ENCODE peak calls at places on chromosomes 16 and 17, in seven cellular contexts. One of them, this sample, is unnamed.
A peak's percentile ranks its signal among the peaks of the same experiment; 100 is the strongest.

GRCh38 chr17:11324846-11325420 is 83.9 kb downstream of the SHISA6 start:
- DNase-seq in A172: no peak
- DNase-seq in D341Med: no peak
- DNase-seq in stimulated activated CD4-positive, alpha-beta T cell treated with anti-CD3 and anti-CD28 coated beads, Interleukin-1b, Interleukin-23, amount 100 ng/mL, for 24 hours: no peak
- DNase-seq in stimulated activated CD8-positive, alpha-beta memory T cell treated with anti-CD3 and anti-CD28 coated beads, Interleukin-7, amount 100 ng/mL, for 1 hour: no peak
- DNase-seq in H9: peak; percentile 15
- DNase-seq in activated T-cell treated with anti-CD3 and anti-CD28 coated beads, Interleukin-2, amount 50 U/mL, for 72 hours: no peak
- DNase-seq in this sample: no peak

GRCh38 chr17:47276868-47277267 is 23.2 kb downstream of the ITGB3 start:
- DNase-seq in A172: no peak
- DNase-seq in D341Med: no peak
- DNase-seq in stimulated activated CD4-positive, alpha-beta T cell treated with anti-CD3 and anti-CD28 coated beads, Interleukin-1b, Interleukin-23, amount 100 ng/mL, for 24 hours: no peak
- DNase-seq in stimulated activated CD8-positive, alpha-beta memory T cell treated with anti-CD3 and anti-CD28 coated beads, Interleukin-7, amount 100 ng/mL, for 1 hour: no peak
- DNase-seq in H9: peak; percentile 77
- DNase-seq in activated T-cell treated with anti-CD3 and anti-CD28 coated beads, Interleukin-2, amount 50 U/mL, for 72 hours: no peak
- DNase-seq in this sample: peak; percentile 89

GRCh38 chr17:43608313-43608712 is 53.4 kb downstream of the MEOX1 start:
- DNase-seq in A172: peak; percentile 80
- DNase-seq in D341Med: no peak
- DNase-seq in stimulated activated CD4-positive, alpha-beta T cell treated with anti-CD3 and anti-CD28 coated beads, Interleukin-1b, Interleukin-23, amount 100 ng/mL, for 24 hours: peak; percentile 11
- DNase-seq in stimulated activated CD8-positive, alpha-beta memory T cell treated with anti-CD3 and anti-CD28 coated beads, Interleukin-7, amount 100 ng/mL, for 1 hour: no peak
- DNase-seq in H9: no peak
- DNase-seq in activated T-cell treated with anti-CD3 and anti-CD28 coated beads, Interleukin-2, amount 50 U/mL, for 72 hours: peak; percentile 74
- DNase-seq in this sample: peak; percentile 38

GRCh38 chr17:75146597-75146996 is 7.7 kb downstream of the JPT1 start:
- DNase-seq in A172: no peak
- DNase-seq in D341Med: no peak
- DNase-seq in stimulated activated CD4-positive, alpha-beta T cell treated with anti-CD3 and anti-CD28 coated beads, Interleukin-1b, Interleukin-23, amount 100 ng/mL, for 24 hours: no peak
- DNase-seq in stimulated activated CD8-positive, alpha-beta memory T cell treated with anti-CD3 and anti-CD28 coated beads, Interleukin-7, amount 100 ng/mL, for 1 hour: no peak
- DNase-seq in H9: no peak
- DNase-seq in activated T-cell treated with anti-CD3 and anti-CD28 coated beads, Interleukin-2, amount 50 U/mL, for 72 hours: no peak
- DNase-seq in this sample: no peak

GRCh38 chr17:18261146-18261515 is 669 bp downstream of the MIEF2 start:
- DNase-seq in A172: peak; percentile 85
- DNase-seq in D341Med: no peak
- DNase-seq in stimulated activated CD4-positive, alpha-beta T cell treated with anti-CD3 and anti-CD28 coated beads, Interleukin-1b, Interleukin-23, amount 100 ng/mL, for 24 hours: no peak
- DNase-seq in stimulated activated CD8-positive, alpha-beta memory T cell treated with anti-CD3 and anti-CD28 coated beads, Interleukin-7, amount 100 ng/mL, for 1 hour: no peak
- DNase-seq in H9: peak; percentile 68
- DNase-seq in activated T-cell treated with anti-CD3 and anti-CD28 coated beads, Interleukin-2, amount 50 U/mL, for 72 hours: peak; percentile 64
- DNase-seq in this sample: peak; percentile 73

GRCh38 chr17:57534863-57535651 is 210.0 kb downstream of the CCDC182 start:
- DNase-seq in A172: no peak
- DNase-seq in D341Med: peak; percentile 79
- DNase-seq in stimulated activated CD4-positive, alpha-beta T cell treated with anti-CD3 and anti-CD28 coated beads, Interleukin-1b, Interleukin-23, amount 100 ng/mL, for 24 hours: no peak
- DNase-seq in stimulated activated CD8-positive, alpha-beta memory T cell treated with anti-CD3 and anti-CD28 coated beads, Interleukin-7, amount 100 ng/mL, for 1 hour: no peak
- DNase-seq in H9: no peak
- DNase-seq in activated T-cell treated with anti-CD3 and anti-CD28 coated beads, Interleukin-2, amount 50 U/mL, for 72 hours: no peak
- DNase-seq in this sample: no peak

GRCh38 chr16:8614435-8615029 is 7.0 kb upstream of the METTL22 start:
- DNase-seq in A172: no peak
- DNase-seq in D341Med: no peak
- DNase-seq in stimulated activated CD4-positive, alpha-beta T cell treated with anti-CD3 and anti-CD28 coated beads, Interleukin-1b, Interleukin-23, amount 100 ng/mL, for 24 hours: no peak
- DNase-seq in stimulated activated CD8-positive, alpha-beta memory T cell treated with anti-CD3 and anti-CD28 coated beads, Interleukin-7, amount 100 ng/mL, for 1 hour: no peak
- DNase-seq in H9: no peak
- DNase-seq in activated T-cell treated with anti-CD3 and anti-CD28 coated beads, Interleukin-2, amount 50 U/mL, for 72 hours: no peak
- DNase-seq in this sample: no peak

GRCh38 chr17:36598951-36599401 is 2.4 kb upstream of the MRM1 start:
- DNase-seq in A172: no peak
- DNase-seq in D341Med: no peak
- DNase-seq in stimulated activated CD4-positive, alpha-beta T cell treated with anti-CD3 and anti-CD28 coated beads, Interleukin-1b, Interleukin-23, amount 100 ng/mL, for 24 hours: no peak
- DNase-seq in stimulated activated CD8-positive, alpha-beta memory T cell treated with anti-CD3 and anti-CD28 coated beads, Interleukin-7, amount 100 ng/mL, for 1 hour: no peak
- DNase-seq in H9: no peak
- DNase-seq in activated T-cell treated with anti-CD3 and anti-CD28 coated beads, Interleukin-2, amount 50 U/mL, for 72 hours: no peak
- DNase-seq in this sample: no peak

GRCh38 chr17:6347776-6348175 is 87.1 kb downstream of the AIPL1 start:
- DNase-seq in A172: no peak
- DNase-seq in D341Med: no peak
- DNase-seq in stimulated activated CD4-positive, alpha-beta T cell treated with anti-CD3 and anti-CD28 coated beads, Interleukin-1b, Interleukin-23, amount 100 ng/mL, for 24 hours: no peak
- DNase-seq in stimulated activated CD8-positive, alpha-beta memory T cell treated with anti-CD3 and anti-CD28 coated beads, Interleukin-7, amount 100 ng/mL, for 1 hour: no peak
- DNase-seq in H9: no peak
- DNase-seq in activated T-cell treated with anti-CD3 and anti-CD28 coated beads, Interleukin-2, amount 50 U/mL, for 72 hours: no peak
- DNase-seq in this sample: no peak